ENCODE peak calls at places on chromosomes 4 and X, in five cellular contexts. Z, M, K, O and E are unnamed samples.

GRCh38 chr4:43337707-43338106 is 445.2 kb downstream of the GRXCR1 start:
- DNase-seq in Z (no peak), K (no peak), M (no peak), O (no peak), E (no peak)

GRCh38 chr4:46993075-46994006 is at the start of gene GABRA4:
- DNase-seq in O (no peak), M (no peak), K (peak; percentile 80), Z (no peak), E (peak; percentile 63)

GRCh38 chr4:109462297-109462696 is 28.7 kb downstream of the SEC24B start:
- DNase-seq in K (no peak), Z (no peak), M (no peak), O (no peak), E (no peak)

GRCh38 chr4:162499478-162499877 is 335.7 kb upstream of the FSTL5 start:
- DNase-seq in Z (no peak), M (no peak), O (no peak), K (no peak), E (no peak)

GRCh38 chr4:29304595-29304994 is 1415.6 kb upstream of the PCDH7 start:
- DNase-seq in M (no peak), O (no peak), K (no peak), Z (no peak), E (no peak)

GRCh38 chrX:26670521-26670920 is 454.6 kb downstream of the MAGEB5 start:
- DNase-seq in Z (no peak), K (no peak), O (no peak), M (no peak), E (no peak)

GRCh38 chrX:153771261-153771681 is 7.2 kb downstream of the PLXNB3 start:
- DNase-seq in O (no peak), Z (no peak), K (no peak), M (no peak), E (peak; percentile 40)

GRCh38 chrX:119605398-119605738 is 856 bp downstream of the NKRF start:
- DNase-seq in Z (peak; percentile 3), K (no peak), M (no peak), O (no peak), E (peak; percentile 59)

GRCh38 chr4:137664055-137664405 is 131.7 kb upstream of the PCDH18 start:
- DNase-seq in M (no peak), K (no peak), O (no peak), Z (no peak), E (no peak)

GRCh38 chr4:139209470-139210063 is 32.5 kb upstream of the ELF2 start:
- DNase-seq in M (no peak), Z (no peak), O (no peak), K (no peak), E (no peak)

GRCh38 chr4:137755033-137755471 is 222.8 kb upstream of the PCDH18 start:
- DNase-seq in Z (no peak), K (no peak), O (no peak), M (no peak), E (no peak)

GRCh38 chr4:150447356-150447755 is 134.6 kb upstream of the MAB21L2 start:
- DNase-seq in M (no peak), K (peak; percentile 44), O (no peak), Z (no peak), E (no peak)

GRCh38 chr4:2418652-2419571 is at the start of gene CFAP99:
- DNase-seq in Z (peak; percentile 89), M (peak; percentile 98), K (peak; percentile 99), O (peak; percentile 97), E (peak; percentile 100)

GRCh38 chr4:169188204-169188603 is 82.6 kb downstream of the SH3RF1 start:
- DNase-seq in Z (peak; percentile 20), K (no peak), M (no peak), O (no peak), E (no peak)

GRCh38 chrX:10901290-10901633 is 209.9 kb upstream of the HCCS start:
- DNase-seq in K (no peak), M (no peak), O (no peak), Z (no peak), E (no peak)

GRCh38 chrX:10350991-10351390 is 194.2 kb downstream of the CLCN4 start:
- DNase-seq in K (no peak), O (no peak), Z (no peak), M (no peak), E (no peak)

GRCh38 chr4:55545133-55545532 is 1.6 kb downstream of the CLOCK start:
- DNase-seq in K (no peak), M (no peak), Z (peak; percentile 7), O (no peak), E (no peak)

GRCh38 chrX:74922922-74923321 is 2.3 kb downstream of the NEXMIF start:
- DNase-seq in Z (no peak), O (no peak), M (no peak), K (no peak), E (no peak)

GRCh38 chr4:155578726-155579385 is 87.8 kb upstream of the GUCY1A1 start:
- DNase-seq in K (no peak), M (no peak), Z (no peak), O (no peak), E (no peak)

GRCh38 chr4:52751349-52751911 is at the start of gene ERVMER34-1:
- DNase-seq in K (peak; percentile 95), Z (no peak), O (peak; percentile 72), M (no peak), E (peak; percentile 88)

GRCh38 chr4:154491731-154492249 is at the start of gene DCHS2:
- DNase-seq in M (no peak), K (peak; percentile 86), Z (peak; percentile 24), O (no peak), E (no peak)

GRCh38 chr4:182175788-182176519 is 67.2 kb upstream of the TENM3 start:
- DNase-seq in M (no peak), K (no peak), O (no peak), Z (no peak), E (no peak)

GRCh38 chrX:103344606-103345005 is 11.7 kb upstream of the TCEAL9 start:
- DNase-seq in M (no peak), K (no peak), O (no peak), Z (no peak), E (no peak)

GRCh38 chr4:63764400-63764799 is 644.9 kb downstream of the TECRL start:
- DNase-seq in M (no peak), Z (no peak), K (no peak), O (no peak), E (no peak)

GRCh38 chrX:7996414-7996813 is 69.2 kb upstream of the PNPLA4 start:
- DNase-seq in O (no peak), Z (peak; percentile 28), K (peak; percentile 62), M (peak; percentile 1), E (no peak)

GRCh38 chr4:5773271-5773555 is 62.2 kb downstream of the EVC start:
- DNase-seq in O (no peak), M (no peak), Z (no peak), K (peak; percentile 56), E (no peak)

GRCh38 chr4:10129196-10130185 is 12.9 kb upstream of the WDR1 start:
- DNase-seq in Z (no peak), O (no peak), K (no peak), M (no peak), E (no peak)

GRCh38 chr4:10130190-10130888 is 13.7 kb upstream of the WDR1 start:
- DNase-seq in Z (no peak), K (no peak), M (no peak), O (no peak), E (no peak)

GRCh38 chr4:10134141-10134540 is 17.5 kb upstream of the WDR1 start:
- DNase-seq in M (no peak), O (no peak), K (no peak), Z (no peak), E (no peak)

GRCh38 chr4:10128761-10129160 is 12.2 kb upstream of the WDR1 start:
- DNase-seq in M (no peak), O (no peak), K (no peak), Z (no peak), E (no peak)

DNA sequence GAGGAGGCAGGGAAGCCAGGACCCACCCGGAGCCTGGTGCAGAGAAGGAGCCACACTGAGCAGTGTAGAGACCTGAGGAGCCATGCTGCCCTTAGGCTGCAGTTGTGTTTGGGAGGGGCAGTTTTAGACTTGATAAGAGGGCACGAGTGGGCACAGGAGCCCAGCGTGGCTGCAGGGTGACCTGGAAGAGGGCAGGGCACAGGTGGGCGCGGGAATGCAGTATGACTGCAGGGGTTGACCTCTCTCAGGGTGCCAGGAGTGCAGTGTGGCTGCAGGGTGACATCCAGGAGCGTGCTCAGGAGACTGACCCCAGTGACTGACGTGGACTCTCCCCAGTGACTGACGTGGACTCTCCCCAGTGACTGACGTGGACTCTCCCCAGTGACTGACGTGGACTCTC is 14.6 kb upstream of the WDR1 start:
- DNase-seq in O (no peak), K (no peak), M (no peak), Z (no peak), E (no peak)
- H3K27ac ChIP-seq in O (no peak overlapping the region), K (no peak overlapping the region), M (no peak overlapping the region), Z (no peak overlapping the region), E (no peak overlapping the region)

GRCh38 chr4:8184061-8184460 is 15.0 kb upstream of the SH3TC1 start:
- DNase-seq in Z (no peak), O (no peak), M (no peak), K (no peak), E (no peak)
- H3K27ac ChIP-seq in Z (no peak overlapping the region), O (no peak overlapping the region), M (no peak overlapping the region), K (no peak overlapping the region), E (no peak overlapping the region)

GRCh38 chrX:21509912-21510311 is 135.7 kb downstream of the CNKSR2 start:
- DNase-seq in M (no peak), Z (no peak), K (no peak), O (no peak), E (no peak)
- H3K27ac ChIP-seq in M (no peak overlapping the region), Z (no peak overlapping the region), K (no peak overlapping the region), O (no peak overlapping the region), E (no peak overlapping the region)

GRCh38 chrX:40625294-40625693 is 2.1 kb downstream of the MPC1L start:
- DNase-seq in O (no peak), K (no peak), Z (no peak), M (no peak), E (no peak)

GRCh38 chrX:40622741-40623536 is at the start of gene MPC1L:
- DNase-seq in K (no peak), M (no peak), Z (no peak), O (no peak), E (no peak)

GRCh38 chrX:40632199-40632598 is 9.0 kb downstream of the MPC1L start:
- DNase-seq in O (no peak), Z (no peak), K (no peak), M (no peak), E (no peak)

GRCh38 chrX:40623665-40624064 is 437 bp downstream of the MPC1L start:
- DNase-seq in O (no peak), M (no peak), K (no peak), Z (no peak), E (no peak)

GRCh38 chrX:40628506-40628905 is 5.3 kb downstream of the MPC1L start:
- DNase-seq in O (no peak), M (no peak), K (no peak), Z (no peak), E (no peak)
- H3K27ac ChIP-seq in O (no peak overlapping the region), M (no peak overlapping the region), K (no peak overlapping the region), Z (no peak overlapping the region), E (no peak overlapping the region)